ENCODE peak calls at places on chromosome 19, in eight cellular contexts. One of them, this sample, is unnamed.

GRCh38 chr19:50831026-50831396 is 2.4 kb downstream of the KLK15 start:
- DNase-seq in OCI-LY7: no peak
- DNase-seq in CD8-positive, alpha-beta T cell: no peak
- DNase-seq in GM23338: no peak
- DNase-seq in PC-9: no peak
- DNase-seq in fibroblast of lung: no peak
- DNase-seq in endothelial cell of umbilical vein: no peak
- DNase-seq in colonic mucosa: no peak
- DNase-seq in this sample: no peak

GRCh38 chr19:52673014-52673413 is 34.9 kb upstream of the ZNF83 start:
- DNase-seq in endothelial cell of umbilical vein: no peak
- DNase-seq in fibroblast of lung: peak
- DNase-seq in colonic mucosa: no peak
- DNase-seq in CD8-positive, alpha-beta T cell: no peak
- DNase-seq in OCI-LY7: no peak
- DNase-seq in PC-9: no peak
- DNase-seq in GM23338: no peak
- DNase-seq in this sample: no peak

GRCh38 chr19:48899781-48900476 is at the start of gene NUCB1:
- DNase-seq in colonic mucosa: peak
- DNase-seq in endothelial cell of umbilical vein: peak
- DNase-seq in OCI-LY7: peak
- DNase-seq in CD8-positive, alpha-beta T cell: peak
- DNase-seq in fibroblast of lung: peak
- DNase-seq in PC-9: peak
- DNase-seq in GM23338: peak
- DNase-seq in this sample: peak

GRCh38 chr19:17125728-17126677 is 50.4 kb downstream of the MYO9B start:
- DNase-seq in CD8-positive, alpha-beta T cell: peak
- DNase-seq in fibroblast of lung: peak
- DNase-seq in OCI-LY7: peak
- DNase-seq in colonic mucosa: peak
- DNase-seq in GM23338: peak
- DNase-seq in endothelial cell of umbilical vein: no peak
- DNase-seq in PC-9: no peak
- DNase-seq in this sample: peak

GRCh38 chr19:16773259-16773658 is 53.6 kb downstream of the NWD1 start:
- DNase-seq in CD8-positive, alpha-beta T cell: no peak
- DNase-seq in OCI-LY7: no peak
- DNase-seq in fibroblast of lung: no peak
- DNase-seq in PC-9: no peak
- DNase-seq in endothelial cell of umbilical vein: no peak
- DNase-seq in colonic mucosa: no peak
- DNase-seq in GM23338: no peak
- DNase-seq in this sample: no peak

GRCh38 chr19:28878862-28879566 is 333.9 kb downstream of the UQCRFS1 start:
- DNase-seq in endothelial cell of umbilical vein: peak
- DNase-seq in CD8-positive, alpha-beta T cell: peak
- DNase-seq in GM23338: peak
- DNase-seq in PC-9: peak
- DNase-seq in OCI-LY7: peak
- DNase-seq in fibroblast of lung: peak
- DNase-seq in colonic mucosa: peak
- DNase-seq in this sample: peak

GRCh38 chr19:55257461-55258411 is 1.1 kb downstream of the PPP6R1 start:
- DNase-seq in GM23338: peak
- DNase-seq in OCI-LY7: peak
- DNase-seq in fibroblast of lung: no peak
- DNase-seq in PC-9: peak
- DNase-seq in CD8-positive, alpha-beta T cell: peak
- DNase-seq in colonic mucosa: peak
- DNase-seq in endothelial cell of umbilical vein: peak
- DNase-seq in this sample: peak

GRCh38 chr19:41868120-41868988 is 8.3 kb downstream of the RPS19 start:
- DNase-seq in fibroblast of lung: no peak
- DNase-seq in colonic mucosa: no peak
- DNase-seq in endothelial cell of umbilical vein: no peak
- DNase-seq in GM23338: no peak
- DNase-seq in PC-9: no peak
- DNase-seq in CD8-positive, alpha-beta T cell: no peak
- DNase-seq in OCI-LY7: no peak
- DNase-seq in this sample: no peak

GRCh38 chr19:49409441-49410029 is 13.7 kb downstream of the PTH2 start:
- DNase-seq in fibroblast of lung: no peak
- DNase-seq in colonic mucosa: no peak
- DNase-seq in GM23338: no peak
- DNase-seq in PC-9: no peak
- DNase-seq in OCI-LY7: peak
- DNase-seq in endothelial cell of umbilical vein: no peak
- DNase-seq in CD8-positive, alpha-beta T cell: no peak
- DNase-seq in this sample: no peak

GRCh38 chr19:32231020-32231419 is 114.4 kb upstream of the ZNF507 start:
- DNase-seq in colonic mucosa: no peak
- DNase-seq in CD8-positive, alpha-beta T cell: no peak
- DNase-seq in fibroblast of lung: no peak
- DNase-seq in endothelial cell of umbilical vein: no peak
- DNase-seq in PC-9: no peak
- DNase-seq in OCI-LY7: no peak
- DNase-seq in GM23338: no peak
- DNase-seq in this sample: no peak

GRCh38 chr19:6056282-6056741 is 54.0 kb downstream of the RFX2 start:
- DNase-seq in CD8-positive, alpha-beta T cell: no peak
- DNase-seq in fibroblast of lung: no peak
- DNase-seq in colonic mucosa: peak
- DNase-seq in OCI-LY7: no peak
- DNase-seq in PC-9: peak
- DNase-seq in GM23338: no peak
- DNase-seq in endothelial cell of umbilical vein: no peak
- DNase-seq in this sample: no peak

GRCh38 chr19:16542894-16543498 is 759 bp upstream of the CHERP start:
- DNase-seq in PC-9: no peak
- DNase-seq in OCI-LY7: peak
- DNase-seq in GM23338: no peak
- DNase-seq in colonic mucosa: no peak
- DNase-seq in fibroblast of lung: no peak
- DNase-seq in CD8-positive, alpha-beta T cell: no peak
- DNase-seq in endothelial cell of umbilical vein: no peak
- DNase-seq in this sample: peak

GRCh38 chr19:35755550-35756371 is 1.1 kb downstream of the HSPB6 start:
- DNase-seq in PC-9: no peak
- DNase-seq in CD8-positive, alpha-beta T cell: peak
- DNase-seq in OCI-LY7: no peak
- DNase-seq in endothelial cell of umbilical vein: no peak
- DNase-seq in colonic mucosa: peak
- DNase-seq in fibroblast of lung: no peak
- DNase-seq in GM23338: peak
- DNase-seq in this sample: peak

GRCh38 chr19:34959021-34959420 is 5.0 kb downstream of the ZNF792 start:
- DNase-seq in PC-9: no peak
- DNase-seq in fibroblast of lung: no peak
- DNase-seq in endothelial cell of umbilical vein: no peak
- DNase-seq in GM23338: no peak
- DNase-seq in OCI-LY7: no peak
- DNase-seq in CD8-positive, alpha-beta T cell: no peak
- DNase-seq in colonic mucosa: no peak
- DNase-seq in this sample: no peak

GRCh38 chr19:4730740-4731171 is 7.1 kb upstream of the DPP9 start:
- DNase-seq in GM23338: peak
- DNase-seq in PC-9: peak
- DNase-seq in endothelial cell of umbilical vein: peak
- DNase-seq in OCI-LY7: peak
- DNase-seq in fibroblast of lung: no peak
- DNase-seq in CD8-positive, alpha-beta T cell: peak
- DNase-seq in colonic mucosa: peak
- DNase-seq in this sample: no peak

GRCh38 chr19:23946569-23946968 is 31.9 kb downstream of the ZNF726 start:
- DNase-seq in PC-9: no peak
- DNase-seq in endothelial cell of umbilical vein: no peak
- DNase-seq in colonic mucosa: no peak
- DNase-seq in GM23338: no peak
- DNase-seq in CD8-positive, alpha-beta T cell: no peak
- DNase-seq in fibroblast of lung: no peak
- DNase-seq in OCI-LY7: no peak
- DNase-seq in this sample: no peak

GRCh38 chr19:43429395-43429794 is 14.7 kb downstream of the TEX101 start:
- DNase-seq in CD8-positive, alpha-beta T cell: no peak
- DNase-seq in fibroblast of lung: no peak
- DNase-seq in GM23338: no peak
- DNase-seq in OCI-LY7: no peak
- DNase-seq in endothelial cell of umbilical vein: no peak
- DNase-seq in PC-9: no peak
- DNase-seq in colonic mucosa: no peak
- DNase-seq in this sample: no peak

GRCh38 chr19:11699931-11700794 is 38.6 kb downstream of the ZNF823 start:
- DNase-seq in fibroblast of lung: peak
- DNase-seq in colonic mucosa: peak
- DNase-seq in GM23338: peak
- DNase-seq in endothelial cell of umbilical vein: peak
- DNase-seq in OCI-LY7: peak
- DNase-seq in CD8-positive, alpha-beta T cell: peak
- DNase-seq in PC-9: peak
- DNase-seq in this sample: peak

GRCh38 chr19:3785464-3785937 is 680 bp downstream of the MATK start:
- DNase-seq in colonic mucosa: no peak
- DNase-seq in CD8-positive, alpha-beta T cell: peak
- DNase-seq in PC-9: no peak
- DNase-seq in fibroblast of lung: no peak
- DNase-seq in GM23338: no peak
- DNase-seq in OCI-LY7: no peak
- DNase-seq in endothelial cell of umbilical vein: no peak
- DNase-seq in this sample: no peak

GRCh38 chr19:14165986-14166385 is 29.6 kb upstream of the ASF1B start:
- DNase-seq in fibroblast of lung: no peak
- DNase-seq in PC-9: no peak
- DNase-seq in colonic mucosa: no peak
- DNase-seq in endothelial cell of umbilical vein: no peak
- DNase-seq in GM23338: no peak
- DNase-seq in CD8-positive, alpha-beta T cell: peak
- DNase-seq in OCI-LY7: no peak
- DNase-seq in this sample: no peak
- H3K27ac ChIP-seq in fibroblast of lung: no peak
- H3K27ac ChIP-seq in PC-9: no peak
- H3K27ac ChIP-seq in colonic mucosa: no peak
- H3K27ac ChIP-seq in endothelial cell of umbilical vein: no peak
- H3K27ac ChIP-seq in GM23338: no peak
- H3K27ac ChIP-seq in CD8-positive, alpha-beta T cell: peak
- H3K27ac ChIP-seq in OCI-LY7: no peak
- H3K27ac ChIP-seq in this sample: no peak

DNA sequence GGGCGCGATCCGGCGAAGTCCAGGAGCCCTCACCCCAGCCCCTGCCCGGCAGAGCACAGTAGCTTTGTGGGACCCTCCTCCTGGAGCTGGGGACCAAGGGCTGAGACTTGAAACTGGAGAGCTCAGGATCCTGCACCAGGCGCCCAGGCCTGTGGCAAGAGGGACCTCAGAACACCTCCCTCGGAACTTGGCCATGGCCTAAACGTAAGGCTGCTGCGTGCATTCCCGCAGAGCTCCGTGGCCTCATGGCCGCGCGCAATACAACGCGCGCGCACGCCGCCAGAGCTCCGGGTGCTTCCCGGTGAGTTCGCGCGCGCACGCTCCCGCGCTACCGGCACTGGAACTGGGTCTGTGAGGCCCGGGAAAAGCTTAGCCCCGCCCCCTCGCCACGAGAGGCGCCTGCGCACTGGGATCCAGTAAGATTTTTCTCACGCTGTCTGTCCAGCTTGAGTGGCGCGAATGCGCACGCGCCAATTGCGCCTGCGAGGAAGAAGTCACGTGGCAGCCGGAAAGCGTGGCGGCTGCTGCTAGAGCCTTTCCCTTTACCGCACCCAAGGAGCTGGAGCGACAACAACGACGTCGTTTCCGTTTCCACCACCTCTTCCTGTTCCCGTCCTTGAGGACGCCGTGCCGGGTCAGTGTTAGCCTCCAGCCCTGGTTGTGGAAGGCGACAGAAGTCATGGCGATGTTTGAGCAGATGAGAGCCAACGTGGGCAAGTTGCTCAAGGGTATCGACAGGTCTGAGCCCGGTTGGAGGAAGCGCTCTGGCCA is at the start of gene EIF3K:
- DNase-seq in colonic mucosa: peak
- DNase-seq in endothelial cell of umbilical vein: peak
- DNase-seq in GM23338: peak
- DNase-seq in PC-9: peak
- DNase-seq in OCI-LY7: peak
- DNase-seq in fibroblast of lung: peak
- DNase-seq in CD8-positive, alpha-beta T cell: peak
- DNase-seq in this sample: peak
- TF ChIP-seq CTCF in colonic mucosa: no peak
- TF ChIP-seq CTCF in endothelial cell of umbilical vein: no peak
- TF ChIP-seq CTCF in GM23338: no peak
- TF ChIP-seq CTCF in PC-9: no peak
- TF ChIP-seq CTCF in OCI-LY7: no peak
- TF ChIP-seq CTCF in fibroblast of lung: no peak
- TF ChIP-seq CTCF in CD8-positive, alpha-beta T cell: no peak
- TF ChIP-seq CTCF in this sample: no peak

DNA sequence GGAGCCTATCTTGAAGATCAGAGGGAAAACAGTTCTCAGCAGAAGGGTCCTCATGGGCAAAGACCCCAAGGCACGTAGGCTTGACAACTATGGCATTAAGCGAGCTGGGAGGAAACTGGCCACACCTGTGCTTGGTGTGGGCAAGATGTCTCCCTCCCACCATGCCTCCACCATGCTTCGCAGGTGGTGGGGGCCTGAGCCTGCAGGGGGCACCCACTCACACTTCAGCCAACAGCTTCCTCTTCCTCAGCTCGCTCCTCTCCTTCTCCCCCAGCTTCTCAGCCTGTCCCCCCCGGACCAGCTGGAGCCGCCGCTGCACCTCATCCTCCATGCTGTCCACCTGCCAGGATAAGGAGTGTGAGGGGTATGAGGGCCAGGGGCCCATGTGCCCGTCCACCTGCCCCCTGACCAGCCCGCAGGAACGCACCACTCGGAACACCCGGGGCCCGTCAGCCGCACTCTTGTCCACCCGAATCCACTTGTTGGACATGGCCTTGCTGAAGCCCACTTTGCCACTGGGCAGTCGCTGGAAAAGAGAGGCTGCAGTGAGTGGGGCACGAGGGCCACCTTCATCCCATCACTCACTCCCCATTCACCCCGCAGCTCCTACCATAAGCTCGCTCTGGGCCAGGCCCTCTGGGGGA is 3.4 kb downstream of the FARSA start:
- DNase-seq in OCI-LY7: no peak
- DNase-seq in PC-9: no peak
- DNase-seq in endothelial cell of umbilical vein: no peak
- DNase-seq in fibroblast of lung: no peak
- DNase-seq in CD8-positive, alpha-beta T cell: no peak
- DNase-seq in GM23338: no peak
- DNase-seq in colonic mucosa: no peak
- DNase-seq in this sample: no peak
- H3K4me3 ChIP-seq in OCI-LY7: no peak
- H3K4me3 ChIP-seq in PC-9: no peak
- H3K4me3 ChIP-seq in endothelial cell of umbilical vein: no peak
- H3K4me3 ChIP-seq in fibroblast of lung: no peak
- H3K4me3 ChIP-seq in CD8-positive, alpha-beta T cell: no peak
- H3K4me3 ChIP-seq in GM23338: no peak
- H3K4me3 ChIP-seq in colonic mucosa: no peak
- H3K4me3 ChIP-seq in this sample: no peak

DNA sequence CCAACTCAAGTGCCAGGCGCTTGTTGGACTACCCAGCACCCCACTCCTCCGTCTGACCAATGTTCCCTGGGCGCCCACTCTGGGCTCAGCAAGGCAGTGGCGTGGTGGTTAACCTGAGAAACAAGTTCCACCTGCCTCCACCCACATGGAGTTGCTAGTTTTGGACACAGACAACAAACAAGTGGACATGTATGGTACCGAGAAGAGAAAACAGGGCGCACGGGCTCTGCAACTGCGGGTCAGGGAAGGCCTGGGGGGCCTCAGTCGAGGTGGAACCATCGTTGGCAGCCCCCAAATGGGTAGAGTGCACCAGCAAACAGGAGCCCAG is 2.5 kb downstream of the MIER2 start:
- DNase-seq in PC-9: no peak
- DNase-seq in fibroblast of lung: no peak
- DNase-seq in CD8-positive, alpha-beta T cell: no peak
- DNase-seq in GM23338: no peak
- DNase-seq in OCI-LY7: no peak
- DNase-seq in endothelial cell of umbilical vein: no peak
- DNase-seq in colonic mucosa: no peak
- DNase-seq in this sample: no peak
- H3K27ac ChIP-seq in PC-9: no peak
- H3K27ac ChIP-seq in fibroblast of lung: peak
- H3K27ac ChIP-seq in CD8-positive, alpha-beta T cell: no peak
- H3K27ac ChIP-seq in GM23338: no peak
- H3K27ac ChIP-seq in OCI-LY7: no peak
- H3K27ac ChIP-seq in endothelial cell of umbilical vein: peak
- H3K27ac ChIP-seq in colonic mucosa: no peak
- H3K27ac ChIP-seq in this sample: peak